ENCODE peak calls at places on chromosomes 13 and 19, in ten cellular contexts. W is AG04450, L is lower leg skin, K is tibial artery, X is IMR-90, J is mucosa of descending colon, V is astrocyte of the cerebellum, G is PC-9, C is nephron progenitor cell, F is Peyer's patch. B is an unnamed sample.
A peak's percentile ranks its signal among the peaks of the same experiment; 100 is the strongest.

GRCh38 chr19:44212865-44213346 is 574 bp downstream of the ZNF227 start:
- DNase-seq in W (no peak), G (no peak), F (no peak), C (no peak), V (no peak), J (no peak), X (peak; percentile 55), K (no peak), L (no peak), B (no peak)

GRCh38 chr19:11480927-11481776 is at the start of gene ELAVL3:
- DNase-seq in X (no peak), L (no peak), J (no peak), F (no peak), K (no peak), C (peak; percentile 59), W (no peak), V (no peak), G (no peak), B (no peak)

GRCh38 chr13:28850226-28850625 is 30.1 kb downstream of the MTUS2 start:
- DNase-seq in G (no peak), W (no peak), K (no peak), V (no peak), F (no peak), L (no peak), C (no peak), X (no peak), J (no peak), B (no peak)

GRCh38 chr13:50589651-50590054 is 253.8 kb downstream of the DLEU7 start:
- DNase-seq in L (no peak), G (peak; percentile 7), K (no peak), X (peak; percentile 85), C (no peak), W (peak; percentile 42), F (no peak), V (peak; percentile 55), J (no peak), B (no peak)

GRCh38 chr13:107835339-107836018 is 379.9 kb downstream of the LIG4 start:
- DNase-seq in C (no peak), F (no peak), G (peak; percentile 32), W (peak; percentile 63), K (no peak), X (peak; percentile 88), J (no peak), V (peak; percentile 68), L (no peak), B (no peak)

GRCh38 chr19:5042556-5042955 is 73.6 kb downstream of the KDM4B start:
- DNase-seq in J (peak; percentile 43), X (no peak), V (no peak), W (no peak), F (no peak), G (no peak), K (no peak), C (no peak), L (no peak), B (no peak)

GRCh38 chr19:10191347-10191746 is 3.4 kb downstream of the DNMT1 start:
- DNase-seq in F (no peak), L (no peak), G (no peak), K (peak; percentile 28), C (no peak), J (no peak), W (peak; percentile 79), X (peak; percentile 95), V (peak; percentile 97), B (no peak)

GRCh38 chr19:49390978-49391304 is 2.9 kb downstream of the KASH5 start:
- DNase-seq in K (no peak), J (no peak), G (no peak), V (no peak), L (no peak), X (no peak), W (no peak), C (no peak), F (no peak), B (no peak)

GRCh38 chr13:36344173-36344572 is 2.0 kb downstream of the SPART start:
- DNase-seq in V (no peak), K (no peak), G (no peak), C (no peak), X (peak; percentile 70), L (no peak), J (no peak), W (no peak), F (no peak), B (no peak)

GRCh38 chr19:43727593-43727853 is 11.6 kb downstream of the IRGC start:
- DNase-seq in X (no peak), F (no peak), L (no peak), K (no peak), W (no peak), C (no peak), G (no peak), V (no peak), J (no peak), B (no peak)

GRCh38 chr19:36256853-36257511 is 42.1 kb downstream of the ZNF146 start:
- DNase-seq in G (no peak), L (no peak), C (no peak), X (no peak), W (no peak), J (no peak), V (no peak), F (no peak), K (no peak), B (no peak)

GRCh38 chr13:112144616-112145220 is 77.8 kb downstream of the SOX1 start:
- DNase-seq in L (no peak), K (no peak), V (no peak), G (no peak), F (no peak), X (no peak), J (no peak), W (no peak), C (no peak), B (peak; percentile 22)

GRCh38 chr19:51810228-51810627 is 15.3 kb downstream of the FPR3 start:
- DNase-seq in C (no peak), W (no peak), F (no peak), V (no peak), X (no peak), K (no peak), L (no peak), G (no peak), J (no peak), B (no peak)
- TF ChIP-seq CTCF in C (no peak), W (no peak), F (no peak), V (no peak), X (no peak), K (no peak), L (no peak), G (no peak), J (no peak), B (peak; percentile 8)

GRCh38 chr13:40897058-40897457 is 107.6 kb downstream of the SLC25A15 start:
- DNase-seq in L (no peak), V (no peak), C (no peak), J (no peak), F (no peak), G (no peak), W (no peak), X (no peak), K (no peak), B (no peak)
- TF ChIP-seq CTCF in L (no peak), V (no peak), C (no peak), J (no peak), F (no peak), G (no peak), W (no peak), X (no peak), K (no peak), B (no peak)

DNA sequence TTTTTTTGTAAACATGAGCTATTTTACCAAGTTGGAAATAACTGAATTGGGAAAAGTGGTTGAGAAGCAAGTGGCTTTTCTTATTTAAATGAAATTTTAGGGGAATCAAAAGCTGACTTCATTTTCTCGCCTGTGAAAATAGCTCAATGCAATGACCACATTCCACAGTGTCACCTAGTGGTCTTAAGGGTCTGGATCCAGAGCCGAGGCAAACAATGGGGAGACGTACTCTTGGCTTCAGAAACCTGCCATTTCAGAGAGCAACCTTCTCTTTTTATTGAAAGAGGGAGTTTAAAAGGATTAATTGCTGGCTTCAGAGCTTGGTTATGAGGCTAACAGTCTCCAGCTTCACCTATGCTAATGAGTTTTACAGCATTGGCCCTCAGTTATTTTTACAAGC is 39.7 kb upstream of the RXFP2 start:
- DNase-seq in W (no peak), G (no peak), F (no peak), X (no peak), C (no peak), J (no peak), L (no peak), V (peak; percentile 5), K (no peak), B (no peak)
- TF ChIP-seq CTCF in W (peak; percentile 26), G (no peak), F (no peak), X (no peak), C (no peak), J (no peak), L (no peak), V (peak; percentile 40), K (no peak), B (peak; percentile 43)

DNA sequence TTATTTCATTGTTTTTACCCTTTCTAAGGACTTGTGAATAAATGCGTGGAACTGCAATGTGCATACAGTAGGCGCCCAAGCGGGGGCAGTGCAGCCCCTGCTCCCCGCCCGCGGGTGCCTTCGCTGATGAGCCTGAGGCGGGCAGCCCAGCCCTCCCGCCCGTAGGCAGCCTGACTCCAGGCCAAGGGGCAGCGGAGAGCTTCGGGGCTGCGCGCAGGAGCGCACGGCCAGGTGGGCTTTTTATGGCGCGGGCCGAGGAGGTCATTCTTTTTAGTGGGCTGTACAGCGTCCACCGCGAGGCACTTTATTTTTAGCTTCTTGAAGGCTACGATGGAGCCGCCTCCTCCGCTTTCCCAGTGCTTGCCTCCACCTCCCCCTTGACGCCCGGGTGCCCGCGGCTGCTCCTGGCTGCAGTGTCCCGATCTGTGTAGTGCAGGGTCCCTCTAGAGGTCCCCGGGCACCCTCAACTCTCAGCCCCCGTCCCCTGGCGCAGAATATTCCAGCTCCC is 60.5 kb downstream of the CCNE1 start:
- DNase-seq in C (peak; percentile 47), G (no peak), W (no peak), F (no peak), K (no peak), L (no peak), V (no peak), J (no peak), X (no peak), B (peak; percentile 59)
- TF ChIP-seq CTCF in C (peak; percentile 19), G (no peak), W (no peak), F (no peak), K (no peak), L (no peak), V (no peak), J (no peak), X (peak; percentile 6), B (peak; percentile 54)

GRCh38 chr13:102399791-102400618 is 1.8 kb downstream of the FGF14 start:
- DNase-seq in F (peak; percentile 46), C (peak; percentile 62), V (no peak), L (no peak), X (no peak), W (no peak), K (no peak), J (peak; percentile 43), G (no peak), B (peak; percentile 66)
- TF ChIP-seq CTCF in F (no peak), C (no peak), V (peak; percentile 9), L (no peak), X (no peak), W (peak; percentile 4), K (no peak), J (no peak), G (no peak), B (peak; percentile 39)

GRCh38 chr13:103436057-103436654 is 369.9 kb upstream of the SLC10A2 start:
- DNase-seq in K (no peak), L (no peak), J (no peak), X (no peak), V (no peak), G (no peak), F (no peak), C (no peak), W (no peak), B (no peak)
- TF ChIP-seq CTCF in K (no peak), L (no peak), J (no peak), X (no peak), V (no peak), G (no peak), F (no peak), C (no peak), W (no peak), B (no peak)